ENCODE peak calls at places on chromosomes 1 and 21, in six cellular contexts. One of them, this sample, is unnamed.

GRCh38 chr1:48679868-48680267 is 96.8 kb downstream of the BEND5 start:
- DNase-seq in PC-3: no peak
- DNase-seq in fibroblast of lung: no peak
- DNase-seq in ovary: no peak
- DNase-seq in OCI-LY7: no peak
- DNase-seq in cardiac fibroblast: no peak
- DNase-seq in this sample: no peak

GRCh38 chr1:40140211-40140709 is 20.9 kb upstream of the RLF start:
- DNase-seq in PC-3: peak
- DNase-seq in fibroblast of lung: no peak
- DNase-seq in ovary: no peak
- DNase-seq in OCI-LY7: no peak
- DNase-seq in cardiac fibroblast: no peak
- DNase-seq in this sample: no peak

GRCh38 chr1:56835657-56836056 is 16.5 kb upstream of the FYB2 start:
- DNase-seq in PC-3: no peak
- DNase-seq in fibroblast of lung: no peak
- DNase-seq in ovary: no peak
- DNase-seq in OCI-LY7: no peak
- DNase-seq in cardiac fibroblast: no peak
- DNase-seq in this sample: no peak

GRCh38 chr1:244918422-244919319 is 54.3 kb upstream of the HNRNPU start:
- DNase-seq in PC-3: peak
- DNase-seq in fibroblast of lung: no peak
- DNase-seq in ovary: peak
- DNase-seq in OCI-LY7: peak
- DNase-seq in cardiac fibroblast: peak
- DNase-seq in this sample: no peak

GRCh38 chr1:93029317-93029716 is 49.8 kb upstream of the MTF2 start:
- DNase-seq in PC-3: no peak
- DNase-seq in fibroblast of lung: no peak
- DNase-seq in ovary: no peak
- DNase-seq in OCI-LY7: peak
- DNase-seq in cardiac fibroblast: no peak
- DNase-seq in this sample: no peak

GRCh38 chr1:169048043-169048442 is 58.4 kb upstream of the ATP1B1 start:
- DNase-seq in PC-3: no peak
- DNase-seq in fibroblast of lung: no peak
- DNase-seq in ovary: no peak
- DNase-seq in OCI-LY7: no peak
- DNase-seq in cardiac fibroblast: no peak
- DNase-seq in this sample: no peak

GRCh38 chr1:181423301-181423918 is 59.9 kb upstream of the CACNA1E start:
- DNase-seq in PC-3: peak
- DNase-seq in fibroblast of lung: peak
- DNase-seq in ovary: no peak
- DNase-seq in OCI-LY7: peak
- DNase-seq in cardiac fibroblast: peak
- DNase-seq in this sample: no peak

GRCh38 chr21:25903599-25903998 is 168.8 kb downstream of the GABPA start:
- DNase-seq in PC-3: no peak
- DNase-seq in fibroblast of lung: no peak
- DNase-seq in ovary: no peak
- DNase-seq in OCI-LY7: peak
- DNase-seq in cardiac fibroblast: no peak
- DNase-seq in this sample: no peak

GRCh38 chr1:220874201-220874655 is 5.0 kb upstream of the HLX start:
- DNase-seq in PC-3: peak
- DNase-seq in fibroblast of lung: peak
- DNase-seq in ovary: no peak
- DNase-seq in OCI-LY7: peak
- DNase-seq in cardiac fibroblast: peak
- DNase-seq in this sample: no peak

GRCh38 chr1:100606438-100606837 is 68.5 kb downstream of the GPR88 start:
- DNase-seq in PC-3: peak
- DNase-seq in fibroblast of lung: peak
- DNase-seq in ovary: peak
- DNase-seq in OCI-LY7: peak
- DNase-seq in cardiac fibroblast: peak
- DNase-seq in this sample: no peak

GRCh38 chr1:10152709-10153284 is 57.6 kb upstream of the KIF1B start:
- DNase-seq in PC-3: peak
- DNase-seq in fibroblast of lung: peak
- DNase-seq in ovary: peak
- DNase-seq in OCI-LY7: peak
- DNase-seq in cardiac fibroblast: peak
- DNase-seq in this sample: no peak

GRCh38 chr1:159339517-159339916 is 37.4 kb downstream of the FCER1A start:
- DNase-seq in PC-3: no peak
- DNase-seq in fibroblast of lung: no peak
- DNase-seq in ovary: no peak
- DNase-seq in OCI-LY7: no peak
- DNase-seq in cardiac fibroblast: peak
- DNase-seq in this sample: no peak

GRCh38 chr1:221740941-221741363 is 937 bp downstream of the DUSP10 start:
- DNase-seq in PC-3: peak
- DNase-seq in fibroblast of lung: no peak
- DNase-seq in ovary: peak
- DNase-seq in OCI-LY7: peak
- DNase-seq in cardiac fibroblast: peak
- DNase-seq in this sample: no peak

GRCh38 chr1:24284156-24284471 is 35.0 kb upstream of the GRHL3 start:
- DNase-seq in PC-3: no peak
- DNase-seq in fibroblast of lung: no peak
- DNase-seq in ovary: no peak
- DNase-seq in OCI-LY7: no peak
- DNase-seq in cardiac fibroblast: no peak
- DNase-seq in this sample: no peak

GRCh38 chr1:116159177-116159576 is 48.0 kb downstream of the MAB21L3 start:
- DNase-seq in PC-3: no peak
- DNase-seq in fibroblast of lung: no peak
- DNase-seq in ovary: no peak
- DNase-seq in OCI-LY7: no peak
- DNase-seq in cardiac fibroblast: no peak
- DNase-seq in this sample: no peak

GRCh38 chr1:85621430-85621829 is 40.9 kb downstream of the CCN1 start:
- DNase-seq in PC-3: no peak
- DNase-seq in fibroblast of lung: no peak
- DNase-seq in ovary: no peak
- DNase-seq in OCI-LY7: no peak
- DNase-seq in cardiac fibroblast: no peak
- DNase-seq in this sample: no peak

GRCh38 chr1:206002833-206003532 is at the start of gene RAB7B:
- DNase-seq in PC-3: peak
- DNase-seq in fibroblast of lung: peak
- DNase-seq in ovary: peak
- DNase-seq in OCI-LY7: no peak
- DNase-seq in cardiac fibroblast: peak
- DNase-seq in this sample: no peak

GRCh38 chr21:44067011-44067839 is 40.0 kb upstream of the PWP2 start:
- DNase-seq in PC-3: no peak
- DNase-seq in fibroblast of lung: no peak
- DNase-seq in ovary: no peak
- DNase-seq in OCI-LY7: no peak
- DNase-seq in cardiac fibroblast: no peak
- DNase-seq in this sample: no peak

GRCh38 chr21:28482657-28483056 is 510.0 kb downstream of the LTN1 start:
- DNase-seq in PC-3: peak
- DNase-seq in fibroblast of lung: no peak
- DNase-seq in ovary: no peak
- DNase-seq in OCI-LY7: no peak
- DNase-seq in cardiac fibroblast: no peak
- DNase-seq in this sample: no peak

GRCh38 chr1:211515090-211516023 is 23.4 kb upstream of the RD3 start:
- DNase-seq in PC-3: peak
- DNase-seq in fibroblast of lung: peak
- DNase-seq in ovary: peak
- DNase-seq in OCI-LY7: peak
- DNase-seq in cardiac fibroblast: peak
- DNase-seq in this sample: no peak

GRCh38 chr1:4638347-4638734 is 16.1 kb upstream of the AJAP1 start:
- DNase-seq in PC-3: no peak
- DNase-seq in fibroblast of lung: no peak
- DNase-seq in ovary: no peak
- DNase-seq in OCI-LY7: no peak
- DNase-seq in cardiac fibroblast: no peak
- DNase-seq in this sample: no peak

GRCh38 chr1:28867850-28868249 is 46.5 kb upstream of the EPB41 start:
- DNase-seq in PC-3: no peak
- DNase-seq in fibroblast of lung: no peak
- DNase-seq in ovary: no peak
- DNase-seq in OCI-LY7: no peak
- DNase-seq in cardiac fibroblast: no peak
- DNase-seq in this sample: no peak

DNA sequence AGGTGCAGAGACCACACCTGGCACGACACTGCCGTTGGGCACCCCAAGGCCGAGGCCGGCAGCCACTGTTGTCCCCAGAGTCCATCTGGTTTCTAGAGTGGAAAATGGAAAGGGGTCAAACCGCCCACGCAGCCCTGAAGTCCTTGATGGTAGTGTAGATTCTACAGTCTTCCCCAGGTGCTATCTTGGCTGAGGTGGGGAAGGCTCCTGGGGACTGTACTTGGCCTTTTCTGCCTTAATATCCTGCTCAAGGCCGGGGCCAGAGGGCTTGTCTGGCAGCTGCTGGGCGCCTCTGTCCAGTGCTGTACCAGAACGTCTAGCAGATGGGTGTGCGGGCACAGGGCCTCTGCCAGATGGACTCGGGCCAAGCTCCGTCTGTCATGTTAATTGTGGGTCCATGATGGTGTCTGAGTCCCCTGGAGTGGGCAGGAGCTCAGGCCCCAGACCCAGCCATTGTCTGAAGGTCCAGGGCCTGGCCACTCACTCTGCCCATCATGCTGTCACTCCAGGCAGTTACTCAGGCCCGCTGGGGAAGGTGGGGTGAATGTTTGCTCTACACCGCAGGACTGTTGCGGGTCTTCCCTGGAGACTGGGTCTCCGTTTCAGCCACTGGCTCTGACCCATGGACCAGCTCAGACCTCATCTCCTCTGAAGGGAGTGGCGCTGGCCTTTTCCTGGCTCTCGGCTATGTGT is 161.9 kb upstream of the COL6A1 start:
- DNase-seq in PC-3: no peak
- DNase-seq in fibroblast of lung: no peak
- DNase-seq in ovary: no peak
- DNase-seq in OCI-LY7: no peak
- DNase-seq in cardiac fibroblast: no peak
- DNase-seq in this sample: no peak
- H3K4me3 ChIP-seq in PC-3: peak
- H3K4me3 ChIP-seq in fibroblast of lung: no peak
- H3K4me3 ChIP-seq in ovary: no peak
- H3K4me3 ChIP-seq in OCI-LY7: no peak
- H3K4me3 ChIP-seq in cardiac fibroblast: no peak
- H3K4me3 ChIP-seq in this sample: no peak

GRCh38 chr1:13970631-13971247 is 270.8 kb downstream of the PRDM2 start:
- DNase-seq in PC-3: no peak
- DNase-seq in fibroblast of lung: no peak
- DNase-seq in ovary: no peak
- DNase-seq in OCI-LY7: no peak
- DNase-seq in cardiac fibroblast: no peak
- DNase-seq in this sample: no peak

GRCh38 chr1:13967707-13968106 is 267.7 kb downstream of the PRDM2 start:
- DNase-seq in PC-3: no peak
- DNase-seq in fibroblast of lung: no peak
- DNase-seq in ovary: no peak
- DNase-seq in OCI-LY7: no peak
- DNase-seq in cardiac fibroblast: no peak
- DNase-seq in this sample: no peak

GRCh38 chr1:13968361-13968760 is 268.4 kb downstream of the PRDM2 start:
- DNase-seq in PC-3: no peak
- DNase-seq in fibroblast of lung: no peak
- DNase-seq in ovary: no peak
- DNase-seq in OCI-LY7: no peak
- DNase-seq in cardiac fibroblast: no peak
- DNase-seq in this sample: no peak

GRCh38 chr1:13964768-13965167 is 264.8 kb downstream of the PRDM2 start:
- DNase-seq in PC-3: no peak
- DNase-seq in fibroblast of lung: no peak
- DNase-seq in ovary: no peak
- DNase-seq in OCI-LY7: no peak
- DNase-seq in cardiac fibroblast: no peak
- DNase-seq in this sample: no peak

GRCh38 chr1:13965770-13966398 is 265.9 kb downstream of the PRDM2 start:
- DNase-seq in PC-3: peak
- DNase-seq in fibroblast of lung: peak
- DNase-seq in ovary: peak
- DNase-seq in OCI-LY7: peak
- DNase-seq in cardiac fibroblast: peak
- DNase-seq in this sample: no peak
- TF ChIP-seq CTCF in PC-3: peak
- TF ChIP-seq CTCF in fibroblast of lung: peak
- TF ChIP-seq CTCF in ovary: peak
- TF ChIP-seq CTCF in OCI-LY7: peak
- TF ChIP-seq CTCF in cardiac fibroblast: peak
- TF ChIP-seq CTCF in this sample: peak

DNA sequence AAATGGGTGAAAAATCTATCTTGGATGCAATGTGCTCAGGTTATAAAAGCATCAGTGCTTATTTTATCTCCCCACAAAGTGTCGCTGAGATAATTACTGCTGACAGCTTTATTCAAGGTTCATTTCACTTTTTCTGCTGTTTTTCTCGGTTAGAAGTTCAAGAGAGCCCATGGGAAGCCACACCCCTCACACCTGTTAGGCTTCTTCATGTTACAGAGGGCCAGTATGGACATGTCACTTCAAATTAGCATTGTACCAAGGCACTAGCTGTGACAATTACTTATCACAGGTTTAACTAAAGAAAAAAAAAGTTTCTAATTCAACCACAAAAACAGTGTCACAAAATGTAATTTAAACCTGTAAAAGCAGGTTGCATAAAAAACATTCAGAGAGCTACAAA is 187.3 kb upstream of the DMRTA2 start:
- DNase-seq in PC-3: no peak
- DNase-seq in fibroblast of lung: no peak
- DNase-seq in ovary: no peak
- DNase-seq in OCI-LY7: peak
- DNase-seq in cardiac fibroblast: no peak
- DNase-seq in this sample: no peak
- H3K4me3 ChIP-seq in PC-3: no peak
- H3K4me3 ChIP-seq in fibroblast of lung: no peak
- H3K4me3 ChIP-seq in ovary: no peak
- H3K4me3 ChIP-seq in OCI-LY7: no peak
- H3K4me3 ChIP-seq in cardiac fibroblast: no peak
- H3K4me3 ChIP-seq in this sample: no peak

DNA sequence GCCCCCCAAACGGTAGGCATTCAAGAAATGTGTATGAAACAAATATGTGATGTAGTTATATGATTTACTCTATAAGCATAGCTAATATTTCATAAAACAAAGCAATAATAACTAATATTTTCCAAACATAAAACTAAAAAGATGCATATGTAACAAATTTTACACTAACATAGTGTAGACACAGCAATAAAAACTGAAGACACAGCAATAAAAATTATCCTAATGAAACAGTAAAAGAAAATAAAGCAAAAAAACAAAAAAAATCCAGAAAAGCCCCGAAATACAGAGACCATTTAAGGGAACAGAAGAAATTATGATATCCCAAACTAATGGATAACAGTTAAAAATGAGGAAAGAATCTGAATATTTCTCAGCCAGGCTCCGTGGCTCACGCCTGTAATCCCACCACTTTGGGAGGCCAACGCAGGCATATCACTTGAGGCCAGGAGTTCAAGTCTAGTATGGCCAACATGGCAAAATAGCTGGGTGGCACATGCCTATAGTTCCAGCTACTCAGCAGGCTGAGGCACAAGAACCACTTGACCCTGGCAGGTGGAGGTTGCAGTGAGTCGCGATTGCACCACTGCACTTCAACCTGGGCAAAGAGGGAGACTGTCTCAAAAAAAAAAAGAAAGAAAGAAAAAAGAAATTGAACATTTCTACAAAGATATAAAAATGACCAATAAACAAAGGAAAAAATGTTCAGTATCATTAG is 38.2 kb upstream of the PSMG1 start:
- DNase-seq in PC-3: no peak
- DNase-seq in fibroblast of lung: no peak
- DNase-seq in ovary: no peak
- DNase-seq in OCI-LY7: no peak
- DNase-seq in cardiac fibroblast: no peak
- DNase-seq in this sample: no peak
- TF ChIP-seq CTCF in PC-3: no peak
- TF ChIP-seq CTCF in fibroblast of lung: no peak
- TF ChIP-seq CTCF in ovary: no peak
- TF ChIP-seq CTCF in OCI-LY7: no peak
- TF ChIP-seq CTCF in cardiac fibroblast: no peak
- TF ChIP-seq CTCF in this sample: no peak

This sample was measured in GM12864.